ENCODE peak calls at places on chromosomes 5 and 9, in four cellular contexts. X is stimulated activated naive CD8-positive, alpha-beta T cell treated with anti-CD3 and anti-CD28 coated beads, Interleukin-15, Interleukin-2, amounts not matched to agents 100 U/mL and 50 U/mL, for 24 hours; U is mesendoderm; Z is T-helper 1 cell. P is an unnamed sample.

GRCh38 chr9:26755476-26755875 is 137.1 kb downstream of the CAAP1 start:
- DNase-seq in X (no peak), U (no peak), Z (no peak), P (no peak)

GRCh38 chr9:123102380-123103113 is 69.1 kb downstream of the GPR21 start:
- DNase-seq in Z (no peak), X (no peak), U (peak), P (no peak)

GRCh38 chr5:113508756-113509155 is 4.7 kb upstream of the YTHDC2 start:
- DNase-seq in X (no peak), Z (no peak), U (no peak), P (no peak)

GRCh38 chr5:117131048-117131679 is 556.5 kb upstream of the SEMA6A start:
- DNase-seq in U (no peak), X (no peak), Z (no peak), P (no peak)

GRCh38 chr9:127406799-127407504 is 10.0 kb downstream of the SLC2A8 start:
- DNase-seq in X (no peak), U (no peak), Z (no peak), P (no peak)

GRCh38 chr9:131262327-131263032 is 13.8 kb downstream of the FAM78A start:
- DNase-seq in X (no peak), Z (no peak), U (no peak), P (no peak)

GRCh38 chr9:131618071-131618479 is 72.8 kb downstream of the PRRT1B start:
- DNase-seq in U (no peak), Z (no peak), X (no peak), P (peak)

GRCh38 chr5:171745602-171746001 is 40.0 kb upstream of the SMIM23 start:
- DNase-seq in X (no peak), U (no peak), Z (no peak), P (no peak)

GRCh38 chr5:28374492-28374934 is 1336.1 kb upstream of the CDH9 start:
- DNase-seq in X (no peak), Z (no peak), U (peak), P (no peak)

GRCh38 chr9:100111235-100111634 is 12.2 kb downstream of the INVS start:
- DNase-seq in U (no peak), X (no peak), Z (no peak), P (peak)

GRCh38 chr9:126205260-126205659 is 121.4 kb upstream of the MVB12B start:
- DNase-seq in U (no peak), Z (no peak), X (no peak), P (no peak)

GRCh38 chr5:16744164-16744880 is 127.5 kb upstream of the RETREG1 start:
- DNase-seq in U (no peak), X (no peak), Z (no peak), P (no peak)

GRCh38 chr9:17236147-17236546 is 101.3 kb downstream of the CNTLN start:
- DNase-seq in X (no peak), Z (no peak), U (no peak), P (no peak)

GRCh38 chr5:1438871-1439270 is 6.4 kb downstream of the SLC6A3 start:
- DNase-seq in Z (no peak), X (no peak), U (no peak), P (no peak)

GRCh38 chr9:4306066-4306787 is 6.4 kb upstream of the GLIS3 start:
- DNase-seq in U (no peak), X (peak), Z (no peak), P (no peak)

GRCh38 chr5:68129364-68129763 is 86.2 kb upstream of the PIK3R1 start:
- DNase-seq in X (no peak), Z (no peak), U (no peak), P (no peak)

GRCh38 chr9:93257808-93258331 is 73.9 kb downstream of the WNK2 start:
- DNase-seq in X (no peak), Z (no peak), U (no peak), P (no peak)

GRCh38 chr5:78008356-78008967 is 232.3 kb upstream of the TBCA start:
- DNase-seq in Z (no peak), U (peak), X (no peak), P (no peak)

GRCh38 chr9:129263836-129264235 is 85.8 kb upstream of the IER5L start:
- DNase-seq in X (no peak), U (no peak), Z (no peak), P (no peak)

GRCh38 chr9:35481347-35481975 is 8.4 kb upstream of the RUSC2 start:
- DNase-seq in X (peak), U (peak), Z (no peak), P (peak)

GRCh38 chr5:59100875-59101274 is 518.0 kb downstream of the RAB3C start:
- DNase-seq in U (no peak), Z (no peak), X (no peak), P (no peak)

GRCh38 chr9:37197158-37198033 is 77.0 kb downstream of the ZCCHC7 start:
- DNase-seq in Z (no peak), X (no peak), U (peak), P (no peak)

GRCh38 chr5:40073927-40074326 is 605.8 kb upstream of the PTGER4 start:
- DNase-seq in Z (no peak), U (no peak), X (no peak), P (no peak)

GRCh38 chr5:150258126-150258525 is 31.4 kb downstream of the CAMK2A start:
- DNase-seq in X (no peak), Z (no peak), U (no peak), P (no peak)

GRCh38 chr9:137411260-137411659 is 11.7 kb downstream of the EXD3 start:
- DNase-seq in X (no peak), Z (no peak), U (no peak), P (no peak)

GRCh38 chr9:131275332-131276106 is 791 bp downstream of the FAM78A start:
- DNase-seq in X (peak), U (peak), Z (no peak), P (peak)

GRCh38 chr9:14314424-14314928 is 535 bp upstream of the NFIB start:
- DNase-seq in U (peak), X (no peak), Z (no peak), P (peak)

GRCh38 chr9:93207326-93207814 is 23.4 kb downstream of the WNK2 start:
- DNase-seq in X (no peak), U (no peak), Z (no peak), P (peak)

GRCh38 chr5:149439899-149440655 is 61.0 kb upstream of the IL17B start:
- DNase-seq in X (peak), U (peak), Z (no peak), P (peak)

GRCh38 chr5:74947961-74948613 is 81.9 kb upstream of the FAM169A start:
- DNase-seq in U (peak), X (no peak), Z (no peak), P (no peak)

GRCh38 chr9:89410022-89410421 is 87.9 kb downstream of the SEMA4D start:
- DNase-seq in Z (no peak), X (no peak), U (no peak), P (no peak)

GRCh38 chr9:108534741-108535140 is 321.0 kb downstream of the ACTL7B start:
- DNase-seq in X (no peak), U (no peak), Z (no peak), P (no peak)

GRCh38 chr5:166907314-166907713 is 1384.1 kb upstream of the WWC1 start:
- DNase-seq in Z (no peak), X (no peak), U (no peak), P (no peak)